ENCODE peak calls at places on chromosomes 7 and 10, in four cellular contexts. E is IMR-90, F is HepG2, T is fibroblast of lung. K is an unnamed sample.

GRCh38 chr10:101974091-101974799 is 81.7 kb downstream of the ARMH3 start:
- DNase-seq in T (no peak), E (no peak), F (no peak), K (no peak)

GRCh38 chr7:42699415-42700178 is 212.3 kb downstream of the C7orf25 start:
- DNase-seq in T (no peak), F (no peak), E (no peak), K (no peak)

GRCh38 chr10:33271969-33272583 is 62.4 kb downstream of the NRP1 start:
- DNase-seq in E (no peak), F (no peak), T (no peak), K (no peak)

GRCh38 chr7:22121702-22122474 is 176.2 kb upstream of the CDCA7L start:
- DNase-seq in F (no peak), T (no peak), E (peak), K (no peak)

GRCh38 chr10:123241391-123242141 is 87.4 kb downstream of the BUB3 start:
- DNase-seq in F (peak), T (no peak), E (no peak), K (no peak)

GRCh38 chr7:69564454-69565417 is 33.5 kb upstream of the AUTS2 start:
- DNase-seq in F (peak), T (peak), E (no peak), K (no peak)

GRCh38 chr7:58086871-58087535 is 637.0 kb downstream of the ZNF716 start:
- DNase-seq in E (no peak), F (no peak), T (no peak), K (no peak)

GRCh38 chr7:815284-816216 is 16.7 kb upstream of the SUN1 start:
- DNase-seq in T (no peak), E (no peak), F (no peak), K (peak)

GRCh38 chr7:87475359-87476178 is at the start of gene ABCB4:
- DNase-seq in T (no peak), F (no peak), E (no peak), K (peak)

GRCh38 chr10:77416327-77417135 is 221.1 kb downstream of the KCNMA1 start:
- DNase-seq in E (peak), T (peak), F (no peak), K (no peak)

GRCh38 chr7:114703677-114704076 is 218.2 kb upstream of the MDFIC start:
- DNase-seq in F (no peak), E (peak), T (peak), K (no peak)

GRCh38 chr10:85646312-85646711 is 720.3 kb downstream of the GRID1 start:
- DNase-seq in E (no peak), T (no peak), F (no peak), K (no peak)

GRCh38 chr10:81874878-81875679 is at the start of gene NRG3:
- DNase-seq in T (no peak), E (no peak), F (no peak), K (peak)

GRCh38 chr10:84600947-84601346 is 272.6 kb downstream of the CCSER2 start:
- DNase-seq in F (no peak), E (no peak), T (no peak), K (no peak)

GRCh38 chr10:117537436-117537903 is 5.1 kb upstream of the EMX2 start:
- DNase-seq in E (no peak), T (peak), F (no peak), K (peak)

GRCh38 chr10:22230331-22230833 is 12.6 kb upstream of the EBLN1 start:
- DNase-seq in T (peak), F (no peak), E (peak), K (peak)

GRCh38 chr7:28697898-28698563 is 260.1 kb downstream of the TRIL start:
- DNase-seq in F (no peak), E (no peak), T (no peak), K (no peak)

GRCh38 chr10:57507788-57508187 is 759.9 kb downstream of the IPMK start:
- DNase-seq in T (no peak), E (no peak), F (no peak), K (no peak)

GRCh38 chr7:159028456-159029401 is 115.9 kb downstream of the VIPR2 start:
- DNase-seq in T (no peak), F (no peak), E (no peak), K (no peak)

GRCh38 chr7:155862088-155862487 is 49.8 kb upstream of the SHH start:
- DNase-seq in E (no peak), T (peak), F (no peak), K (no peak)

GRCh38 chr10:77378950-77379349 is 258.7 kb downstream of the KCNMA1 start:
- DNase-seq in T (no peak), E (no peak), F (no peak), K (no peak)

GRCh38 chr10:76879116-76879706 is 758.4 kb downstream of the KCNMA1 start:
- DNase-seq in E (no peak), T (no peak), F (no peak), K (no peak)

GRCh38 chr7:130943336-130943901 is 209.4 kb upstream of the KLF14 start:
- DNase-seq in T (peak), E (peak), F (no peak), K (no peak)

GRCh38 chr10:71128311-71129010 is 83.9 kb upstream of the UNC5B start:
- DNase-seq in E (no peak), F (no peak), T (no peak), K (no peak)

GRCh38 chr10:132790470-132790869 is 4.5 kb upstream of the NKX6-2 start:
- DNase-seq in T (no peak), E (no peak), F (no peak), K (no peak)

GRCh38 chr10:12412671-12413368 is 63.5 kb downstream of the CAMK1D start:
- DNase-seq in E (no peak), F (no peak), T (no peak), K (no peak)

GRCh38 chr10:83919187-83919586 is 220.1 kb upstream of the GHITM start:
- DNase-seq in F (no peak), T (no peak), E (no peak), K (no peak)

GRCh38 chr7:30740417-30741181 is 11.3 kb upstream of the INMT start:
- DNase-seq in E (peak), T (peak), F (peak), K (peak)

GRCh38 chr10:97153276-97153850 is 32.4 kb downstream of the SLIT1 start:
- DNase-seq in T (no peak), E (no peak), F (no peak), K (no peak)

GRCh38 chr10:1643161-1643910 is 94.0 kb downstream of the ADARB2 start:
- DNase-seq in E (no peak), T (no peak), F (peak), K (peak)

GRCh38 chr7:140342732-140343514 is 55.4 kb downstream of the SLC37A3 start:
- DNase-seq in T (peak), E (peak), F (peak), K (peak)

GRCh38 chr10:132876967-132877366 is 65.4 kb downstream of the CFAP46 start:
- DNase-seq in F (no peak), E (no peak), T (no peak), K (no peak)

DNA sequence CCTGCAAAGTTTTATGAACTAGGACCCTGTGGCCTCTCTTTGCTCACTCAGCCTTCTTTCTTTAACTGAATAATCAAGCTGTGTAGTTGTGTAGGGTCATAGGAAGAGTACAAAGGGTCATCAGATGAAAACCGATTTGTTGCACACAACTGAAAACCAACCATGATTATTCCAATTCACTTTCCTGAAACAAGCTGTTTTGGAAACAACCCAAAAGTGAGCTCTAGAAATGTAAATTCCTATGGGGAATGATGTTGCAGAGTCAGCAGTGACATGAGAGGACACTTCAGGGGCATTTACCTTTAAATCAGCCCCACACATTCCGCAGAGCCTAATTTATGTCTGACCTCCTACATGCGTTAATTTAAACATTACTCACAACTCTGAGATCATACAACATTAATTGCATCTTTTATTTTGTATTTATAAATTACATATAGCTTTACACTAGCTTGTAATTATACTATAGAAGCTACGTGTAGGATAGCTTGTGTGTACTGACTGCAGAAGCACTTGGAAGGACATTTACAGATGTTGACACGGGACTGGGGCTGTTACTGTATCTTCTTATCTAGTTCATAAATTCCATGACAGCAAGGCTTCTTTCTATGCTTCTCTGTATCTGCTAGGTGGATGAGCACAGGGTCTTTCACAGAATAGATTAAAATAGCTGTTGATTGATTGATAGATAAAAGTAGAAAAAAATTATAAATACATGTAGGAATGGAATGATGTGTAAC is 139.9 kb upstream of the AKR1E2 start:
- DNase-seq in T (no peak), E (no peak), F (no peak), K (no peak)
- H2AFZ ChIP-seq in T (no peak), E (no peak), F (no peak), K (no peak)

GRCh38 chr10:119396008-119396708 is 146.4 kb downstream of the RGS10 start:
- DNase-seq in F (no peak), E (no peak), T (no peak), K (no peak)
- H3K4me3 ChIP-seq in F (no peak), E (no peak), T (no peak), K (no peak)

GRCh38 chr10:121715076-121715475 is 116.8 kb upstream of the FGFR2 start:
- DNase-seq in T (no peak), F (no peak), E (no peak), K (no peak)

GRCh38 chr10:121708921-121709625 is 110.8 kb upstream of the FGFR2 start:
- DNase-seq in E (no peak), F (no peak), T (no peak), K (peak)

GRCh38 chr10:121709674-121710073 is 111.4 kb upstream of the FGFR2 start:
- DNase-seq in E (no peak), F (no peak), T (no peak), K (no peak)

GRCh38 chr10:121710971-121711370 is 112.7 kb upstream of the FGFR2 start:
- DNase-seq in T (no peak), E (no peak), F (no peak), K (no peak)

GRCh38 chr10:121710207-121710606 is 112.0 kb upstream of the FGFR2 start:
- DNase-seq in E (no peak), T (no peak), F (no peak), K (no peak)
- H2AFZ ChIP-seq in E (no peak), T (no peak), F (no peak), K (peak)

GRCh38 chr7:73881352-73882059 is 20.5 kb downstream of the TMEM270 start:
- DNase-seq in F (no peak), T (no peak), E (no peak), K (no peak)
- H3K4me3 ChIP-seq in F (no peak), T (no peak), E (no peak), K (no peak)

GRCh38 chr7:138015096-138015495 is 13.2 kb upstream of the CREB3L2 start:
- DNase-seq in F (no peak), T (no peak), E (no peak), K (no peak)
- H2AFZ ChIP-seq in F (no peak), T (no peak), E (no peak), K (peak)

DNA sequence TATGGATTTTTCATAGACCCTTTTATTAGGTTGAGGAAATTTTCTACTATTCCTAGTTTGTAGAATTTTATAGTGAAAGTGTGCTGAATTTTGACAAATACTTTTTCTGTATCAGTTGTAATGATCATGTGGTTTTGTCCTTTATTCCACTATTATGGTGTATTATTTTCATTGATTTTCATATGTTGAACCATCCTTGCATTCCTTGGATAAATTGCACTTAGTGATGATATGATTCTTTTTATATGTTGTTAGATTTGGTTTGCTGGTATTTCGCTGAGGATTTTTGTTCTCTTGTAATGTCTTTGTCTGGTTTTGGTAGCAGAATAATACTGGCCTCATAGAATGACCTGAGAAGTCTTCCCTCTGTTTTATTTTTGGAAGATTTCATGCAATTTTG is 140.6 kb upstream of the CDK6 start:
- DNase-seq in T (peak), E (no peak), F (no peak), K (no peak)
- H3K4me3 ChIP-seq in T (no peak), E (no peak), F (no peak), K (no peak)

DNA sequence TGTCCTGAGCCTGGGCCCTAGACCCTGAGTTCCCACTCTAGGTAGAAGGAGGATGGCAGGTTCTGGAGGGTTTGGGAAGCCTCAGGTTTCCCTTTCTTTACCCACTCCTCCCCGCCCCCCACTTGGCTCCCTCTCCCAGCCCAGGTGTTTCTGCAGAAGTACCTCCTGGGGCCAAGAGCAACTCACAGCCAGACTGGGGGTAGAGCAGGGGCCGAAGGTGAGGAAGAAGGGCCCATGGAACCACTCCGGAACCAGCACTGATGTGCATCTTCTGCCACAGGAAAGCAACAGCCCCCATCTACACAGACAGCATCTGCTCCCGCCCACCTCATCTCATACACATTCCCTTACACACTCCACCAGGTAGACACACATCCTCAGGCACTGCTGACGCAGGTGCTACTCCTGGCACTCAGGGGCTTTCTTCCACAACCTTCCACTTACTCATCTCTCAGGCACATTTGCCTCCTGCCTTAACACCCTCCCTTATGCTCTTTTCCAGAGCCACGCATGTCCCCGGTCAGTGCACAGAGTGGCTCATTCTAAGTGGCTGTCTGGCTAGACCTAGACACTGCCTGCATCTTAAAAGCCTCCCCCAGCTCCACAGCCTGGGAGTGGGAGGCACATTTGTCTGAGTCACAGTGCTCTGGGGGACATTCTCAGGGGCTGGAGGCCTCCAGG is 1.8 kb downstream of the EPHB6 start:
- DNase-seq in F (no peak), T (no peak), E (no peak), K (no peak)
- H2AFZ ChIP-seq in F (no peak), T (no peak), E (peak), K (no peak)

GRCh38 chr7:23456093-23456492 is 14.2 kb downstream of the IGF2BP3 start:
- DNase-seq in F (no peak), T (no peak), E (no peak), K (no peak)
- H3K4me3 ChIP-seq in F (no peak), T (no peak), E (no peak), K (peak)

DNA sequence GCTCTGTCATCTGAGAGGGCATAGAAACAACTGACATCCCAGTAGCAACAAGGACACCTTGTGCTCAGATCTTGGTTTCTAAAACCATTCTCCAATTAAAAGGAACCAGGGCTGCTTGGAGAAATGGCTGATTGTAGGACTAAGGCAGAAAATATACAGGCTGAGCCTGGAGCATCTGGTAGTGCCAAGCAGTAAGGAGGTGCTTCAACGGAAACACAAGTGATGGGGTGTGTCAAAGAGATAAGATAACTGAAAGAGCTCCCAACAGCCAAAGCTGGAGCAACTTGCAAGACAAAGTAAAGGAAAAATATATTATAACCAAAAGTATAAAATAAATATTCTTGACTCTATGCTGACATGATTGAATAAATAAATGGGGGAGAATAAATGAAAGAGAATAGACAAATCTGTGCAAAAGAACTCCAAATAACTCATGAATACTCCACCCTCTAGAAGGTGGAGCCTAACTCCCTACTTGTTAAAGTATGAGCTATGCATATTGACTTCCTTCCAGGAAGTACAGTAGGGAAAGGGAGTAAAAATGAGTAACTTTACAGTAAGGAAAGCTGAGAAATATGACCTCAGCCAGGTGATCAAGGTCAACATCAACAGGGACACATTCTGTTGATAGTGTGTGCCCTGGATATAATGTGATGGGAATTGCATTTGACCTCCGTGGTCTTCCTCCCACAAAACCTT is 162.4 kb downstream of the NOC3L start:
- DNase-seq in F (no peak), E (no peak), T (no peak), K (no peak)
- H2AFZ ChIP-seq in F (no peak), E (no peak), T (no peak), K (no peak)

K was measured in GM23338.